ENCODE peak calls at places on chromosomes 4 and X, in six cellular contexts. A, V, P, C, X and F are unnamed samples.

GRCh38 chrX:41472231-41472815 is 25.2 kb downstream of the NYX start:
- DNase-seq in A (no peak), V (no peak), P (no peak), C (no peak), X (no peak), F (no peak)

GRCh38 chrX:56975611-56976010 is 19.7 kb downstream of the SPIN3 start:
- DNase-seq in A (no peak), V (peak), P (no peak), C (no peak), X (no peak), F (no peak)

GRCh38 chr4:8762356-8762755 is 109.3 kb downstream of the HMX1 start:
- DNase-seq in A (no peak), V (no peak), P (no peak), C (no peak), X (no peak), F (no peak)

GRCh38 chrX:42017971-42018370 is 94.6 kb upstream of the CASK start:
- DNase-seq in A (no peak), V (no peak), P (peak), C (no peak), X (no peak), F (no peak)

GRCh38 chrX:25897758-25898157 is 240.4 kb upstream of the MAGEB18 start:
- DNase-seq in A (no peak), V (no peak), P (no peak), C (no peak), X (no peak), F (no peak)

GRCh38 chr4:158300012-158300411 is 89.7 kb downstream of the TMEM144 start:
- DNase-seq in A (no peak), V (no peak), P (no peak), C (no peak), X (no peak), F (no peak)

GRCh38 chrX:153351981-153352380 is 18.0 kb downstream of the ZNF275 start:
- DNase-seq in A (no peak), V (no peak), P (no peak), C (no peak), X (no peak), F (no peak)

GRCh38 chr4:122772311-122772710 is 39.8 kb downstream of the BBS12 start:
- DNase-seq in A (no peak), V (peak), P (peak), C (no peak), X (no peak), F (no peak)

GRCh38 chr4:8353912-8354453 is 84.4 kb downstream of the HTRA3 start:
- DNase-seq in A (no peak), V (no peak), P (no peak), C (no peak), X (no peak), F (no peak)

GRCh38 chr4:152734015-152734698 is 45.4 kb downstream of the TIGD4 start:
- DNase-seq in A (no peak), V (no peak), P (no peak), C (no peak), X (no peak), F (no peak)

GRCh38 chr4:144169211-144169610 is 28.7 kb upstream of the GYPA start:
- DNase-seq in A (no peak), V (no peak), P (peak), C (no peak), X (no peak), F (no peak)

GRCh38 chrX:69027181-69028005 is 137.9 kb downstream of the PJA1 start:
- DNase-seq in A (no peak), V (peak), P (peak), C (no peak), X (no peak), F (no peak)

GRCh38 chrX:16213970-16214369 is 46.7 kb downstream of the MAGEB17 start:
- DNase-seq in A (no peak), V (no peak), P (no peak), C (no peak), X (no peak), F (no peak)

GRCh38 chrX:1464282-1465131 is 11.8 kb upstream of the ASMTL start:
- DNase-seq in A (no peak), V (no peak), P (no peak), C (no peak), X (no peak), F (no peak)

GRCh38 chrX:36214924-36215323 is 295.4 kb downstream of the CFAP47 start:
- DNase-seq in A (no peak), V (no peak), P (no peak), C (no peak), X (no peak), F (no peak)

GRCh38 chr4:137448402-137448801 is 83.9 kb downstream of the PCDH18 start:
- DNase-seq in A (no peak), V (no peak), P (no peak), C (no peak), X (no peak), F (no peak)

GRCh38 chr4:70979445-70980008 is 13.9 kb upstream of the DCK start:
- DNase-seq in A (no peak), V (no peak), P (no peak), C (no peak), X (no peak), F (no peak)

GRCh38 chrX:9291666-9292065 is 173.2 kb upstream of the TBL1X start:
- DNase-seq in A (no peak), V (no peak), P (no peak), C (no peak), X (no peak), F (no peak)

GRCh38 chr4:81698536-81698935 is 226.8 kb upstream of the RASGEF1B start:
- DNase-seq in A (no peak), V (no peak), P (no peak), C (no peak), X (no peak), F (no peak)

GRCh38 chrX:150429577-150429976 is 66.5 kb downstream of the MAMLD1 start:
- DNase-seq in A (no peak), V (peak), P (peak), C (no peak), X (no peak), F (no peak)

GRCh38 chrX:23854945-23855344 is 52.8 kb downstream of the APOO start:
- DNase-seq in A (no peak), V (peak), P (no peak), C (no peak), X (no peak), F (no peak)

GRCh38 chr4:147769386-147769785 is 37.5 kb downstream of the ARHGAP10 start:
- DNase-seq in A (no peak), V (no peak), P (peak), C (no peak), X (no peak), F (no peak)

GRCh38 chr4:85142451-85142850 is 176.0 kb upstream of the WDFY3 start:
- DNase-seq in A (no peak), V (no peak), P (no peak), C (no peak), X (no peak), F (no peak)

GRCh38 chr4:71609651-71610050 is 174.2 kb downstream of the GC start:
- DNase-seq in A (no peak), V (no peak), P (no peak), C (no peak), X (no peak), F (no peak)

GRCh38 chr4:121846662-121847061 is 23.0 kb upstream of the CCNA2 start:
- DNase-seq in A (no peak), V (no peak), P (no peak), C (no peak), X (no peak), F (no peak)

GRCh38 chr4:128228021-128228571 is 59.5 kb downstream of the PGRMC2 start:
- DNase-seq in A (no peak), V (no peak), P (peak), C (no peak), X (no peak), F (no peak)

GRCh38 chr4:1187182-1187581 is 14.8 kb upstream of the SPON2 start:
- DNase-seq in A (no peak), V (no peak), P (no peak), C (no peak), X (peak), F (no peak)